ENCODE peak calls at places on chromosomes 2 and 18, in six cellular contexts. G is HTR-8/SVneo, W is cardiac muscle cell, L is HFFc6, I is hypothalamus, U is cardiac fibroblast. H is an unnamed sample.

GRCh38 chr2:140257692-140258300 is 1477.6 kb upstream of the NXPH2 start:
- DNase-seq in L (no peak), G (no peak), U (no peak), I (no peak), W (peak), H (no peak)

GRCh38 chr2:54258171-54258570 is 2.1 kb upstream of the TSPYL6 start:
- DNase-seq in I (no peak), U (peak), W (peak), G (no peak), L (no peak), H (no peak)

GRCh38 chr18:34999734-35000397 is 41.3 kb upstream of the MAPRE2 start:
- DNase-seq in L (no peak), G (no peak), I (no peak), U (no peak), W (no peak), H (no peak)

GRCh38 chr2:206915136-206915535 is 24.2 kb upstream of the CPO start:
- DNase-seq in W (peak), G (peak), U (peak), I (no peak), L (peak), H (no peak)

GRCh38 chr2:97355887-97356286 is 233.8 kb downstream of the ANKRD36B start:
- DNase-seq in W (no peak), U (no peak), I (no peak), G (no peak), L (no peak), H (no peak)

GRCh38 chr2:237860273-237860935 is 981 bp downstream of the RAMP1 start:
- DNase-seq in U (no peak), L (no peak), W (no peak), G (no peak), I (no peak), H (no peak)

GRCh38 chr2:48265169-48266013 is 264.6 kb upstream of the STON1 start:
- DNase-seq in G (no peak), I (no peak), W (no peak), U (no peak), L (no peak), H (no peak)

GRCh38 chr2:173959909-173960308 is 5.3 kb downstream of the SP3 start:
- DNase-seq in L (no peak), I (no peak), U (no peak), G (no peak), W (no peak), H (no peak)

GRCh38 chr2:64453710-64454315 is at the start of gene LGALSL:
- DNase-seq in G (peak), W (peak), L (no peak), U (peak), I (peak), H (peak)

H was measured in endothelial cell.